ENCODE peak calls at places on chromosome 2, in seven cellular contexts. P is endothelial cell, X is lower leg skin, L is dorsolateral prefrontal cortex, W is transverse colon, F is GM10248, N is K562. C is an unnamed sample.

GRCh38 chr2:2646312-2647051 is 315.4 kb upstream of the MYT1L start:
- DNase-seq in P (no peak), N (no peak), W (no peak), F (no peak), L (no peak), X (no peak), C (no peak)

GRCh38 chr2:38932586-38932985 is 42.9 kb downstream of the ARHGEF33 start:
- DNase-seq in W (no peak), L (no peak), F (no peak), P (no peak), N (no peak), X (no peak), C (no peak)

GRCh38 chr2:128347701-128348504 is 29.2 kb upstream of the HS6ST1 start:
- DNase-seq in P (no peak), X (no peak), L (peak; percentile 67), N (no peak), F (peak; percentile 12), W (peak; percentile 30), C (no peak)

GRCh38 chr2:232465061-232465460 is 9.1 kb downstream of the ALPI start:
- DNase-seq in X (no peak), L (no peak), F (no peak), W (no peak), P (no peak), N (no peak), C (no peak)

GRCh38 chr2:64165696-64166095 is 21.5 kb upstream of the PELI1 start:
- DNase-seq in L (no peak), F (no peak), X (no peak), N (no peak), P (no peak), W (no peak), C (no peak)

GRCh38 chr2:27690052-27690451 is 26.4 kb downstream of the SLC4A1AP start:
- DNase-seq in P (no peak), N (no peak), W (no peak), L (no peak), X (no peak), F (no peak), C (no peak)

GRCh38 chr2:223481486-223481885 is 120.7 kb downstream of the SCG2 start:
- DNase-seq in F (no peak), L (no peak), N (no peak), X (no peak), P (no peak), W (no peak), C (no peak)

GRCh38 chr2:145431181-145431951 is 911.4 kb upstream of the ZEB2 start:
- DNase-seq in F (no peak), X (no peak), P (no peak), W (no peak), L (no peak), N (no peak), C (no peak)

GRCh38 chr2:173432049-173432754 is 77.5 kb downstream of the CDCA7 start:
- DNase-seq in N (no peak), F (no peak), P (no peak), X (no peak), L (no peak), W (no peak), C (no peak)

GRCh38 chr2:162261032-162261945 is 18.0 kb upstream of the FAP start:
- DNase-seq in P (peak; percentile 5), F (peak; percentile 9), L (no peak), X (peak; percentile 50), W (peak; percentile 23), N (no peak), C (no peak)

GRCh38 chr2:222319576-222320440 is 21.0 kb upstream of the PAX3 start:
- DNase-seq in X (no peak), W (no peak), P (no peak), L (peak; percentile 22), F (peak; percentile 74), N (no peak), C (peak; percentile 39)

GRCh38 chr2:109031481-109032228 is 42.6 kb upstream of the EDAR start:
- DNase-seq in P (peak; percentile 59), W (peak; percentile 49), X (peak; percentile 21), N (peak; percentile 52), L (no peak), F (peak; percentile 36), C (peak; percentile 15)
- TF ChIP-seq CTCF in P (no peak), W (no peak), X (no peak), N (no peak), L (no peak), F (no peak), C (no peak)

DNA sequence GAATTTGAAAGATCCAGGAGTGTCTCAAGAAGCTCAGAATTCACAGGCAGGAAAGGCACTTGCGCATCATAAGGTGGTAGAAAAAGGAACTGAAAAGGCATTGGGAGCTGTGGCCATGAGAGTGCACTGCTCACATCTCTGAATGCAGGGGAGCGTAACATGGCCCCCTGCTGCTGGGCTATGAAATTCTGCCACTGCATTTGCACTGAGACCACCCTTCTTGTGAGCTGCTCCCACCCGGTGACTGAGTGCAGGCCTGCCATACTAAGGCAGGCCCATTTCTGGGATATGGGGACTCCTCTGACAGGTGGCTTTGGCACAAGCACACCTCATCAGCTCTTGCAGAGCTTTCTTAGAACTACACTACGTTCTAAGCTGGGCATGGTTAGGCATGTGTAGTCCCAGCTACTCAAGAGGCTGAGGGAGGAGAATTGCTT is 25.3 kb upstream of the STARD7 start:
- DNase-seq in X (no peak), F (peak; percentile 70), L (no peak), P (no peak), W (no peak), N (peak; percentile 7), C (no peak)
- TF ChIP-seq CTCF in X (no peak), F (peak; percentile 45), L (no peak), P (no peak), W (no peak), N (no peak), C (no peak)

GRCh38 chr2:235498556-235499305 is 4.9 kb downstream of the AGAP1 start:
- DNase-seq in F (no peak), N (no peak), L (no peak), W (no peak), P (peak; percentile 30), X (no peak), C (no peak)
- TF ChIP-seq CTCF in F (no peak), N (peak; percentile 13), L (no peak), W (no peak), P (no peak), X (no peak), C (peak; percentile 24)

DNA sequence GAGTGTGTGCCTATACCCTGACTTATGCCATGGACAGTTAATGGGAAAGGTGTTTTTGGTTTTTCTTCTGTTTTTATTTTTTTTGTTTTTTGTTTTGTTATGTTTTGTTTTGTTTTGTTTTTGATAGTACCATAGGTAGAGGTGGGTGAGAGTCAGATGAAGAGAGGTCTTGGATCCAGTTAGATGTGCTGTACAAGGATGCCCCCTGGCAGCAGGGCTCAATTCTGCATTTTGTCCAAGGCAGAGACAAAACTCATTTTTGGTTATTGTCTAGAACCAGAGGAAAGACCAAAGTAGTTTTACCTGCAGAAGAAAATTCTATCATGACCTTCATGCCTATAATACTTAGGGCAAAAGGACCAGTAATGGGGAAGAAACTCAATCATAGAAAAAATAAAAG is 48.5 kb downstream of the SLC5A7 start:
- DNase-seq in L (no peak), W (no peak), F (no peak), P (no peak), X (no peak), N (no peak), C (no peak)
- TF ChIP-seq CTCF in L (no peak), W (no peak), F (no peak), P (no peak), X (no peak), N (no peak), C (peak; percentile 23)

C was measured in A549.